ENCODE peak calls at places on chromosomes 1 and 21, in ten cellular contexts. J is astrocyte of the spinal cord; Q is NAMALWA; V is iris pigment epithelial cell; D is pons; U is lower leg skin; G is LoVo; Y is globus pallidus; A is GM04504; S is activated naive CD4-positive, alpha-beta T cell. I is an unnamed sample.

GRCh38 chr1:161044908-161045748 is 649 bp downstream of the USF1 start:
- DNase-seq in J (peak; percentile 66), Q (peak; percentile 98), V (peak; percentile 68), D (peak; percentile 80), U (peak; percentile 69), G (peak; percentile 75), Y (peak; percentile 65), A (peak; percentile 26), S (peak; percentile 28), I (peak; percentile 40)

GRCh38 chr1:157136133-157136532 is 2.1 kb downstream of the ETV3 start:
- DNase-seq in J (no peak), Q (no peak), V (no peak), D (no peak), U (no peak), G (no peak), Y (no peak), A (no peak), S (no peak), I (no peak)

GRCh38 chr1:110412576-110412975 is 5.1 kb upstream of the LAMTOR5 start:
- DNase-seq in J (peak; percentile 43), Q (peak; percentile 90), V (peak; percentile 71), D (peak; percentile 79), U (peak; percentile 72), G (peak; percentile 63), Y (peak; percentile 64), A (peak; percentile 54), S (peak; percentile 28), I (peak; percentile 44)

GRCh38 chr1:53519412-53519811 is 60.2 kb downstream of the DMRTB1 start:
- DNase-seq in J (peak; percentile 23), Q (no peak), V (no peak), D (no peak), U (no peak), G (no peak), Y (no peak), A (no peak), S (no peak), I (no peak)

GRCh38 chr1:18668750-18669404 is 38.2 kb downstream of the PAX7 start:
- DNase-seq in J (no peak), Q (no peak), V (peak; percentile 5), D (no peak), U (peak; percentile 55), G (peak; percentile 83), Y (no peak), A (no peak), S (no peak), I (peak; percentile 77)

GRCh38 chr1:20442920-20443625 is 42.9 kb downstream of the CAMK2N1 start:
- DNase-seq in J (no peak), Q (no peak), V (no peak), D (no peak), U (no peak), G (no peak), Y (no peak), A (peak; percentile 29), S (no peak), I (no peak)

GRCh38 chr1:49102752-49103151 is 326.1 kb upstream of the BEND5 start:
- DNase-seq in J (peak; percentile 89), Q (no peak), V (peak; percentile 65), D (no peak), U (no peak), G (no peak), Y (no peak), A (peak; percentile 67), S (no peak), I (no peak)

GRCh38 chr1:40622051-40622450 is 43.4 kb downstream of the RIMS3 start:
- DNase-seq in J (no peak), Q (no peak), V (no peak), D (no peak), U (no peak), G (no peak), Y (no peak), A (no peak), S (no peak), I (no peak)

GRCh38 chr1:36889846-36890245 is 144.5 kb downstream of the GRIK3 start:
- DNase-seq in J (no peak), Q (no peak), V (no peak), D (no peak), U (no peak), G (no peak), Y (no peak), A (no peak), S (no peak), I (no peak)

GRCh38 chr21:39852021-39852721 is 15.1 kb upstream of the PCP4 start:
- DNase-seq in J (no peak), Q (no peak), V (no peak), D (no peak), U (no peak), G (no peak), Y (no peak), A (no peak), S (no peak), I (no peak)

GRCh38 chr1:63980706-63981407 is 207.0 kb downstream of the ROR1 start:
- DNase-seq in J (no peak), Q (no peak), V (no peak), D (no peak), U (peak; percentile 36), G (no peak), Y (no peak), A (no peak), S (no peak), I (no peak)

GRCh38 chr1:93738075-93738622 is 56.5 kb upstream of the BCAR3 start:
- DNase-seq in J (peak; percentile 89), Q (no peak), V (peak; percentile 94), D (no peak), U (no peak), G (peak; percentile 58), Y (no peak), A (peak; percentile 85), S (no peak), I (peak; percentile 81)

GRCh38 chr1:107748529-107748928 is 216.5 kb downstream of the VAV3 start:
- DNase-seq in J (peak; percentile 28), Q (peak; percentile 16), V (peak; percentile 1), D (peak; percentile 38), U (no peak), G (peak; percentile 12), Y (no peak), A (peak; percentile 12), S (no peak), I (no peak)

GRCh38 chr1:156767879-156768608 is 709 bp downstream of the PRCC start:
- DNase-seq in J (no peak), Q (peak; percentile 49), V (peak; percentile 45), D (peak; percentile 64), U (no peak), G (no peak), Y (peak; percentile 43), A (no peak), S (no peak), I (peak; percentile 28)

GRCh38 chr1:202361701-202362100 is 13.2 kb downstream of the PPP1R12B start:
- DNase-seq in J (no peak), Q (no peak), V (no peak), D (no peak), U (no peak), G (no peak), Y (no peak), A (no peak), S (no peak), I (no peak)

GRCh38 chr1:79259390-79260336 is 253.1 kb upstream of the ADGRL4 start:
- DNase-seq in J (peak; percentile 47), Q (peak; percentile 41), V (peak; percentile 52), D (peak; percentile 34), U (no peak), G (no peak), Y (no peak), A (peak; percentile 34), S (no peak), I (no peak)

GRCh38 chr1:109838838-109839240 is 71.8 kb upstream of the CSF1 start:
- DNase-seq in J (peak; percentile 56), Q (no peak), V (peak; percentile 82), D (no peak), U (no peak), G (no peak), Y (no peak), A (no peak), S (no peak), I (no peak)

GRCh38 chr1:158112994-158113758 is 67.5 kb upstream of the CD1D start:
- DNase-seq in J (peak; percentile 13), Q (peak; percentile 81), V (peak; percentile 23), D (peak; percentile 14), U (no peak), G (peak; percentile 34), Y (peak; percentile 20), A (no peak), S (no peak), I (no peak)

GRCh38 chr1:47440849-47441170 is 3.0 kb downstream of the FOXD2 start:
- DNase-seq in J (no peak), Q (no peak), V (no peak), D (no peak), U (no peak), G (no peak), Y (no peak), A (no peak), S (no peak), I (no peak)

GRCh38 chr1:160361814-160362167 is 5.1 kb upstream of the NHLH1 start:
- DNase-seq in J (no peak), Q (no peak), V (no peak), D (no peak), U (no peak), G (no peak), Y (no peak), A (no peak), S (no peak), I (no peak)

I was measured in breast epithelium.